ENCODE peak calls at places on chromosomes 2 and 18, in nine cellular contexts. One of them, this sample, is unnamed.

GRCh38 chr2:36461039-36461681 is 105.6 kb downstream of the CRIM1 start:
- DNase-seq in cardiac fibroblast: peak; percentile 94
- DNase-seq in NCI-H1694: no peak
- DNase-seq in HEK293T: no peak
- DNase-seq in cardiac muscle cell: peak; percentile 93
- DNase-seq in LoVo: no peak
- DNase-seq in HT1080: peak; percentile 95
- DNase-seq in CD8-positive, alpha-beta T cell: no peak
- DNase-seq in Daoy: peak; percentile 85
- DNase-seq in this sample: peak; percentile 90

GRCh38 chr2:219720956-219721355 is 93.5 kb downstream of the SLC4A3 start:
- DNase-seq in cardiac fibroblast: no peak
- DNase-seq in NCI-H1694: no peak
- DNase-seq in HEK293T: no peak
- DNase-seq in cardiac muscle cell: no peak
- DNase-seq in LoVo: no peak
- DNase-seq in HT1080: no peak
- DNase-seq in CD8-positive, alpha-beta T cell: no peak
- DNase-seq in Daoy: no peak
- DNase-seq in this sample: no peak

GRCh38 chr2:233404227-233404626 is 49.9 kb downstream of the DGKD start:
- DNase-seq in cardiac fibroblast: peak; percentile 71
- DNase-seq in NCI-H1694: peak; percentile 16
- DNase-seq in HEK293T: peak; percentile 46
- DNase-seq in cardiac muscle cell: peak; percentile 65
- DNase-seq in LoVo: peak; percentile 37
- DNase-seq in HT1080: peak; percentile 35
- DNase-seq in CD8-positive, alpha-beta T cell: peak; percentile 82
- DNase-seq in Daoy: peak; percentile 53
- DNase-seq in this sample: peak; percentile 66

GRCh38 chr2:217792611-217793527 is 209.9 kb downstream of the TNS1 start:
- DNase-seq in cardiac fibroblast: no peak
- DNase-seq in NCI-H1694: no peak
- DNase-seq in HEK293T: no peak
- DNase-seq in cardiac muscle cell: no peak
- DNase-seq in LoVo: no peak
- DNase-seq in HT1080: no peak
- DNase-seq in CD8-positive, alpha-beta T cell: peak; percentile 27
- DNase-seq in Daoy: no peak
- DNase-seq in this sample: no peak

GRCh38 chr2:119606674-119607073 is 62.4 kb downstream of the CFAP221 start:
- DNase-seq in cardiac fibroblast: no peak
- DNase-seq in NCI-H1694: no peak
- DNase-seq in HEK293T: no peak
- DNase-seq in cardiac muscle cell: no peak
- DNase-seq in LoVo: no peak
- DNase-seq in HT1080: no peak
- DNase-seq in CD8-positive, alpha-beta T cell: no peak
- DNase-seq in Daoy: no peak
- DNase-seq in this sample: no peak

GRCh38 chr18:11502368-11502767 is 107.0 kb upstream of the SLC35G4 start:
- DNase-seq in cardiac fibroblast: no peak
- DNase-seq in NCI-H1694: no peak
- DNase-seq in HEK293T: no peak
- DNase-seq in cardiac muscle cell: no peak
- DNase-seq in LoVo: no peak
- DNase-seq in HT1080: no peak
- DNase-seq in CD8-positive, alpha-beta T cell: no peak
- DNase-seq in Daoy: peak; percentile 27
- DNase-seq in this sample: no peak

GRCh38 chr2:67277450-67277849 is 119.7 kb upstream of the ETAA1 start:
- DNase-seq in cardiac fibroblast: no peak
- DNase-seq in NCI-H1694: no peak
- DNase-seq in HEK293T: no peak
- DNase-seq in cardiac muscle cell: no peak
- DNase-seq in LoVo: peak; percentile 35
- DNase-seq in HT1080: no peak
- DNase-seq in CD8-positive, alpha-beta T cell: no peak
- DNase-seq in Daoy: no peak
- DNase-seq in this sample: no peak

GRCh38 chr18:54388203-54389142 is 30.8 kb downstream of the C18orf54 start:
- DNase-seq in cardiac fibroblast: peak; percentile 79
- DNase-seq in NCI-H1694: no peak
- DNase-seq in HEK293T: peak; percentile 8
- DNase-seq in cardiac muscle cell: peak; percentile 91
- DNase-seq in LoVo: peak; percentile 67
- DNase-seq in HT1080: peak; percentile 96
- DNase-seq in CD8-positive, alpha-beta T cell: no peak
- DNase-seq in Daoy: peak; percentile 81
- DNase-seq in this sample: peak; percentile 43